ENCODE peak calls at places on chromosomes 16 and 17, in four cellular contexts. B, L, Q and Y are unnamed samples.

GRCh38 chr17:9917131-9917530 is 12.1 kb upstream of the RCVRN start:
- DNase-seq in B (no peak), Q (no peak), L (no peak), Y (no peak)

GRCh38 chr16:30570621-30571443 is 682 bp downstream of the ZNF688 start:
- DNase-seq in L (peak), Q (no peak), B (no peak), Y (no peak)

GRCh38 chr16:85613609-85614337 is 651 bp downstream of the GSE1 start:
- DNase-seq in Q (peak), B (no peak), L (peak), Y (no peak)

GRCh38 chr17:28925912-28926365 is 23.1 kb upstream of the DHRS13 start:
- DNase-seq in L (no peak), Q (no peak), B (peak), Y (peak)

GRCh38 chr16:88440686-88441405 is 12.2 kb upstream of the ZFPM1 start:
- DNase-seq in L (no peak), Q (no peak), B (no peak), Y (no peak)

GRCh38 chr17:12242390-12242954 is 221.8 kb downstream of the MAP2K4 start:
- DNase-seq in B (no peak), Q (no peak), L (no peak), Y (no peak)

GRCh38 chr17:12592941-12593340 is 72.7 kb upstream of the MYOCD start:
- DNase-seq in B (no peak), Q (no peak), L (no peak), Y (no peak)

GRCh38 chr16:54742436-54742835 is 188.2 kb upstream of the IRX5 start:
- DNase-seq in L (no peak), B (no peak), Q (no peak), Y (no peak)

GRCh38 chr17:21676281-21677111 is 15.8 kb upstream of the KCNJ18 start:
- DNase-seq in B (no peak), L (no peak), Q (no peak), Y (no peak)

GRCh38 chr17:35577826-35578194 is 561 bp downstream of the PEX12 start:
- DNase-seq in B (no peak), Q (no peak), L (no peak), Y (no peak)

GRCh38 chr16:23597003-23597756 is 1.1 kb upstream of the NDUFAB1 start:
- DNase-seq in B (no peak), L (no peak), Q (peak), Y (no peak)

GRCh38 chr17:15954222-15954621 is 9.3 kb downstream of the ADORA2B start:
- DNase-seq in B (no peak), Q (peak), L (no peak), Y (peak)

GRCh38 chr16:10385725-10386516 is at the start of gene ATF7IP2:
- DNase-seq in Q (peak), L (peak), B (peak), Y (peak)

GRCh38 chr16:12236491-12237030 is 260.0 kb downstream of the SNX29 start:
- DNase-seq in B (no peak), Q (no peak), L (no peak), Y (no peak)

GRCh38 chr16:12242516-12242915 is 266.0 kb downstream of the SNX29 start:
- DNase-seq in L (no peak), Q (no peak), B (no peak), Y (no peak)

GRCh38 chr16:12238598-12238997 is 262.1 kb downstream of the SNX29 start:
- DNase-seq in B (no peak), L (no peak), Q (no peak), Y (no peak)

GRCh38 chr16:12239226-12239625 is 262.7 kb downstream of the SNX29 start:
- DNase-seq in L (no peak), Q (no peak), B (no peak), Y (no peak)

GRCh38 chr16:12239953-12240485 is 263.5 kb downstream of the SNX29 start:
- DNase-seq in L (no peak), Q (no peak), B (no peak), Y (no peak)
- TF ChIP-seq CTCF in L (no peak), Q (no peak), B (no peak), Y (no peak)

DNA sequence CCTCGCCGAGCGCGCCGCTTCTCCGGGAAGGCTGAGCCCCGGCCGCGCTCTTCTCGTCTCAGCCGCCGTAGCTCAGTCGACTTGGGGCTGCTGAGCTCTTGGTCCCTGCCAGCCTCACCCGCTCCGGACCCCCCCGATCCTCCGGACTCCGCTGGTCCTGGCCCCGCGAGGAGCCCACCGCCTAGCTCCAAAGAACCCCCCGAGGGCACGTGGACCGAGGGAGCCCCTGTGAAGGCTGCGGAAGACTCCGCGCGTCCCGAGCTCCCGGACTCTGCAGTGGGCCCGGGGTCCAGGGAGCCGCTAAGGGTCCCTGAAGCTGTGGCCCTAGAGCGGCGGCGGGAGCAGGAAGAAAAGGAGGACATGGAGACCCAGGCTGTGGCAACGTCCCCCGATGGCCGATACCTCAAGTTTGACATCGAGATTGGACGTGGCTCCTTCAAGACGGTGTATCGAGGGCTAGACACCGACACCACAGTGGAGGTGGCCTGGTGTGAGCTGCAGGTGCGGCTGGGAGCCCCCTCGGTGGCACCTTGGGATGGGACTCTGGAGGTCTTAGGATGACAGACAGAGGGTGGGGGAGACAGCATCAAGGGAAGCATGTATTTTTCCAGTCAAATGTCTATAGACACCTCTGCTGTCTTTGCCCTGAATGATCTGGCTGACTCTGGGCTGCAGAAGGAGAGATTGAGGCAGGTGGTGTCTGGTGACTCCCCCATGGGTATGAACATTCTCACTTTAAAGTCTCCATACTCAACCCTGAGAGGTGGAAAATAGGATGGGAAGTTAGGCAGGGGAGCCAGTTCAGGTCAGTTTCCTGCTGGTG is 617 bp downstream of the WNK4 start:
- DNase-seq in L (no peak), Q (no peak), B (no peak), Y (no peak)
- H3K4me3 ChIP-seq in L (peak), Q (no peak), B (peak), Y (peak)

GRCh38 chr16:72129976-72130656 is 36.5 kb downstream of the DHX38 start:
- DNase-seq in Q (no peak), B (no peak), L (no peak), Y (no peak)

GRCh38 chr16:72131036-72131435 is 37.4 kb downstream of the DHX38 start:
- DNase-seq in B (no peak), L (no peak), Q (no peak), Y (no peak)

GRCh38 chr16:72125635-72126428 is 32.2 kb downstream of the DHX38 start:
- DNase-seq in B (no peak), Q (no peak), L (no peak), Y (no peak)

GRCh38 chr16:72126429-72126765 is 32.8 kb downstream of the DHX38 start:
- DNase-seq in Q (no peak), L (no peak), B (no peak), Y (no peak)

DNA sequence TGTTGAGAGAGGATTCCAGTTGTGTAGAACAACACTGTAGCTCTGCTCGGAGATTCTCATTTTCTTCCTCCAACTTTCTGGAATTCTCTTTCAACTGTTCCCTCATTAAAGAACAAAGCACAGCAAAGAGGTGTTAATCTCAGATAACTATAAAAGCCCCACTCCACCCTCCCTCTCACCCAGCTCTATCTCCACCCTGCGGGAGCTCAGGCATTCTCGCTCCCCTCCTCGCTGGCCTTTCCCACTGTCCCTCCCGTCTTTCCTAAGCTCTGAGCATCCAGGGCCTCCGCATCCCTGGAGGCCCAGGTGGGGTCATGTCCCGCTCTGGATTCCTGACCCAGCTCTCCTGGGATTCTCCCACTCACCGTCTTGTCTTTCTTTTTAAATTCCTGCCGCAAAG is 35.1 kb downstream of the DHX38 start:
- DNase-seq in L (no peak), Q (no peak), B (no peak), Y (no peak)
- TF ChIP-seq CTCF in L (no peak), Q (no peak), B (no peak), Y (no peak)

DNA sequence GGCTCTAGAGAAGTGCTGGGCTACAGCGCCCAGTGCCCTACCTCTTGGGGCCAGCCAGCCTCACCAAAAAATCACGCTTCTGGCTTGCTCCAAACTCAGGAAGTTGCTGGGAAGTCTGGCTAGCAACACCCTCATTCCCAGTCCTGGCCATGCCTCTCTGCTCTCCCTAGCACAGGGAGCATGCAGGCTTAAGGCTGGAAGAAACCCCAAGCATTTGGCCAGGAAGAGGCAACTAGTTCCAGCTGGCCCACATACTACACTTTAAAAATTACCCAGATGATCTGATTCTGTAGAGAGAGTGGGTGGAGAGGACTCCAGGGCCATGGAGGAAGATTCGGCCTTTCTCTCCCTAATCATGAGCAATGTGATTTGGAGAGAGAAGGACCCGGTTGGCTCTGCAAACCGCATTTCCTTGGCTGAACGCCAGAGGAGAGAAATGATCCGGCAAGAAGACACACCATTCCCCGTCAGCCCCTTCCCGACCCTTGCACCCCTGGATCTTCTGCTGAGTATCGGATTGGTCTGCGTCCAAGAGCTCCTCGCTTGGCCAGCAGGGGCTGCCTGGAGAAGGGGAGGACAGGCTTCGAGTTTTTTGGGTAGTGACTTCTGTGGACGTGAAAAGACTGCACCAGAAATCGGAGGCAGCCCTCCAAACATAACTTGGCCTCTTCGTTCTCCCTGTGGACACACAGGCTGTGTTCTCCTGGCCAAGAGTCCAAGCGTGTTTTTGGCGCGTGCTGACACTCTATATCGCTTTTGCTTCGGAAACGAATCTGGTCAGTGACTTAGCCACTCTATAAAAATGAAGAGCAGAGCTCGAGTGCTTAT is 406.3 kb downstream of the WWOX start:
- DNase-seq in L (peak), B (no peak), Q (no peak), Y (no peak)
- H3K4me3 ChIP-seq in L (no peak), B (no peak), Q (no peak), Y (no peak)

DNA sequence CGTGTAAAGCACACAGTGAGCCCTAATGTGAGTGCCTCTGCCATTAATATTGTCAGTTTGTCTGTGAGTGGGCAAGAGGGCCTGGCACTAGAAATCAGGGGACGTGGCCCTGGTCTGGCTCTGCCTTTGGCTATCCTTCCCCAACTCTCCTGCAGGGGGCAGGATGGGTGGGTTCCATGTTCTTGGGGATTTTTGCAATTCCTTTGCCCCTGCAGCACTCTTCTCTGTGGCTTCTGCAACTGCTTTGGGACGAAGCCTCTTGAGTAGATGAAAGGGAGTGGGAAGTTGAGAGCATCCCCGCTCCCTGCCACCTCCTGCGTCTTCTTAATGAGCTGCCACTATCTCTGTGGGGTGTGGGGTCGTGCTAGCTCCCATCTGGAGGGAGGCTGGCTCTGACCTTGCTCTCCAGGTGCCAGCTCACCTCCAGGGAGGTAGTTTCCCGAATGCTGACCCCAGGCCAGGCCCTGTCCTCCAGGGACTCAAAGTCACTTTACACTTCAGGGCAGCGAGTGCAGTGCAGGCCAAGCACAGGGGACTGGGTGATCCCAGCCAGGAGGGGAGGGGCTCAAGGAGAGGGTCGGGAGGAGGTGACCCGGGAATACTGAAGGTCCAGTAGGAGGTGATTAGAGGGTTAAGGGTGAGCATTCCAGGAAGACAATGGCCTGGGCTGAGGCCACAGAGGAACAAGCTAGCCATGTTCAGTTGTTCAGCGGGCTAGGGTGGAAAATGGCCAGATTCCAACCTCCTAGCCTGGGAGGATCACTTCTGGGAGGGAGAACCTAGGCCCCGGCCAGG is 121.0 kb upstream of the NLRP1 start:
- DNase-seq in L (no peak), B (no peak), Q (peak), Y (no peak)
- TF ChIP-seq CTCF in L (peak), B (peak), Q (peak), Y (peak)

GRCh38 chr16:1709356-1709755 is 3.4 kb downstream of the MAPK8IP3 start:
- DNase-seq in L (no peak), B (no peak), Q (no peak), Y (no peak)

GRCh38 chr16:1708083-1708767 is 2.2 kb downstream of the MAPK8IP3 start:
- DNase-seq in L (no peak), B (no peak), Q (no peak), Y (no peak)

GRCh38 chr16:1706386-1707192 is 594 bp downstream of the MAPK8IP3 start:
- DNase-seq in Q (no peak), L (no peak), B (no peak), Y (no peak)

GRCh38 chr16:1707193-1707790 is 1.3 kb downstream of the MAPK8IP3 start:
- DNase-seq in B (no peak), L (no peak), Q (no peak), Y (no peak)

DNA sequence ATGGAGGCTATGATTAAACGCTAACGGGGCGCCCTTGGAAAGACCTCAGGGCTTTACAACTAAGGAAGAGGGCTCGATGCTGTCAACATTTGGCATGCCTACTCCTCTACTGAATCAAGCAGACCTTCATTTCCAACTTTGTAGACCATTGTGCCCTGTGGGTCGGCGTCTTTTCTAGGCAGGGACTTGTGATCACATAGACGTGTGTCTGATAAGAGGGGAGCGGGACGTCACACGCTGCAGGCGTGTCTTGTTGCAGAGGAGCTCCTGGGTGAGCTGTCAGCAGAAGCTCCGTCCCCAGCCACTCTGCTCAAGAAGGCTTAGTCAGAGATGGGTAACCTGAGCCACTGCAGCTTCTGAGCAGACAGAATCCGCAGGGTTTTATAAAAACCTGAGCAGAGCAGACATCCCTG is 2.8 kb downstream of the MAPK8IP3 start:
- DNase-seq in Q (no peak), L (no peak), B (no peak), Y (no peak)
- H3K4me3 ChIP-seq in Q (no peak), L (no peak), B (no peak), Y (no peak)

DNA sequence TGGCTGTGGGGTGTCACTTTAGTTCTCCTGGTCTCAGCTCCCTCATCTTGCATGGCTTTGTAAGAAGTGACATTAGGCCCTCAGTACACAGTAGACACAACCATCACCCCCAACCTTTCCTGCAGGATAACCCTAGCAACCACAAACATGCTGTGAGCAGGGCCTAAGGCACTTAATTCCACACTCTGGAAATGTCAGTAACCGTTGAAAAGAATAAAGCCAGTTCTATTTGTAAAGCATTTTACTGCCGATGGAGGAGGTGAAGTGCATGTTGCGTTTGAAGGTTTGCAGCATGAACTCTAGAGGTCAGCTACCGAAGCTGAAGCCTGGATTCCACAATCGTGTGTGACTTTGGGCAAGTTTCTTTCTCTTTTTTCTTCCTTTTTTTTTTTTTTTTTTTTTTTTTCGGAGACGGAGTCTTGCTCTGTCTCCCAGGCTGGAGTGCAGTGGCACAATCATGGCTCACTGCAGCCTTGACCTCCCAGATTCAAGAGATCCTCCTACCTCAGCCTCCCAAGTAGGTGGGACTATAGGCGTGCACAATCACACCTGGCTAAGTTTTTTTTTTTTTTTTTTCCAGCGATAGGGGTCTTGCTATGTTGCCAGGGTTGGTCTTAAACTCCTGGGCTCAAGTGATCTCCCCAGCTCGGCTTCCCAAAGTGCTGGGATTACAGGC is 26.1 kb upstream of the TOB1 start:
- DNase-seq in Q (no peak), L (no peak), B (no peak), Y (no peak)
- TF ChIP-seq CTCF in Q (no peak), L (no peak), B (no peak), Y (no peak)